ENCODE peak calls at places on chromosomes 7 and 10, in seven cellular contexts. Q is HCT116, W is spleen, Z is right lobe of liver, L is thyroid gland, P is suprapubic skin, U is HepG2. A is an unnamed sample. For H3K4me1, the result is how much of the 10 kb centered on the place peaks cover.

GRCh38 chr7:82593780-82594179 is 150.2 kb upstream of the CACNA2D1 start:
- DNase-seq in W (no peak), Z (no peak), Q (no peak), U (no peak), P (no peak), L (no peak), A (no peak)

GRCh38 chr10:74921744-74922143 is 95.3 kb downstream of the KAT6B start:
- DNase-seq in Q (no peak), L (no peak), Z (no peak), W (no peak), P (no peak), U (no peak), A (peak)

GRCh38 chr10:131199646-131200045 is 111.9 kb downstream of the TCERG1L start:
- DNase-seq in U (no peak), P (no peak), Q (no peak), L (no peak), W (peak), Z (no peak), A (no peak)

GRCh38 chr7:98399462-98399861 is 1.4 kb downstream of the BAIAP2L1 start:
- DNase-seq in Q (no peak), U (no peak), L (no peak), W (no peak), Z (no peak), P (no peak), A (no peak)

GRCh38 chr10:113525713-113526112 is 27.1 kb upstream of the HABP2 start:
- DNase-seq in P (no peak), U (no peak), L (no peak), Z (no peak), W (no peak), Q (no peak), A (no peak)

GRCh38 chr7:150879345-150879744 is 27.0 kb downstream of the AOC1 start:
- DNase-seq in Q (no peak), L (no peak), W (peak), U (no peak), Z (no peak), P (no peak), A (no peak)

GRCh38 chr7:158488225-158488889 is 99.3 kb downstream of the PTPRN2 start:
- DNase-seq in U (no peak), Q (no peak), P (no peak), W (peak), Z (no peak), L (no peak), A (no peak)

GRCh38 chr7:24858108-24858977 is 101.1 kb upstream of the GSDME start:
- DNase-seq in P (no peak), U (peak), L (no peak), W (no peak), Q (no peak), Z (no peak), A (no peak)

GRCh38 chr10:83165164-83165563 is 974.1 kb upstream of the GHITM start:
- DNase-seq in Z (no peak), P (no peak), W (no peak), L (no peak), U (no peak), Q (no peak), A (peak)

GRCh38 chr7:81691199-81691821 is 78.5 kb downstream of the HGF start:
- DNase-seq in P (no peak), Z (no peak), U (no peak), Q (no peak), L (no peak), W (no peak), A (no peak)

GRCh38 chr10:28661035-28661434 is 16.3 kb upstream of the BAMBI start:
- DNase-seq in L (no peak), U (no peak), Z (no peak), P (no peak), W (no peak), Q (no peak), A (no peak)

GRCh38 chr10:61140765-61141392 is 196.9 kb upstream of the RHOBTB1 start:
- DNase-seq in U (peak), Q (peak), Z (peak), W (no peak), L (peak), P (no peak), A (peak)

GRCh38 chr10:89861584-89862287 is 160.3 kb downstream of the KIF20B start:
- DNase-seq in Z (no peak), W (no peak), P (no peak), U (no peak), L (peak), Q (peak), A (no peak)

GRCh38 chr7:37495574-37496184 is 47.0 kb upstream of the ELMO1 start:
- DNase-seq in Z (no peak), L (no peak), U (peak), Q (no peak), P (no peak), W (no peak), A (peak)

GRCh38 chr10:129528376-129528978 is 61.4 kb downstream of the MGMT start:
- DNase-seq in P (no peak), W (no peak), U (no peak), L (no peak), Q (no peak), Z (peak), A (no peak)

DNA sequence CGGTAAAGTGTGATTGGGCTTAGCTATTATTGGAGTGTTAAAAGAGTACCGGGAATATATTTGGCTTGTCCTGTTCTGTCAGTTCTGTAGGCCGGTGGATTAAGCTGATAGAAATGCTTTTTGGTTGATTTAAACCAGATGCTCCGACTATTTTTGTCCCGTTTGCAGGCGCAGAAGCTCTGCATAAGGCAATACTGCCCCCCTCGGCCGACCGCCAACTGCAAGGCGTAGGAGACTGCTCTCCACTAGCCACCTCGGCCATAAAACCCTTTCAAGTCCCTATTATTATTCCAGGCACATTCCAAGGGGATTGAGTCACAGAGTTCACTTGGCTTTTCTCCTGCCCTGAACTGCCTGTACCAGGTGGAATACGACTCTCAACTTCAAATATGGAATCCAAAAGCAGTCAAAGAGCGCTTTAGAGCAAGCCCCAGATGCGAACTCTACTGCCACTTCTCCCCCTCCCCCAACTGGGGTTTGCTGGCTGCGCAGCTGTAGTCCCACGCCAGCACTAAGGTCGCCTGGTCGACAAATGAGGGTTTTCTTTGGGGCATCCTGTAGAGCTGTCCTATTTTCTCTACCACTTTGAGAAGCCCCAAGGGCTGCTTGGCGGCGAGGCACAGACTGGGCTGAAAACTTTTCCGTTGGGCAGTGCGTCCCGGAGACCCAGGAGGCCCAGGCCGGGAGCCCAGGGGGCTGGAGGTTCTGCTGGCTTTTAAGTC is 108.3 kb downstream of the REEP3 start:
- DNase-seq in U (peak), W (peak), L (peak), Z (peak), P (peak), Q (peak), A (peak)
- TF ChIP-seq CTCF in U (peak), W (peak), L (peak), Z (peak), P (peak), Q (peak), A (peak)

DNA sequence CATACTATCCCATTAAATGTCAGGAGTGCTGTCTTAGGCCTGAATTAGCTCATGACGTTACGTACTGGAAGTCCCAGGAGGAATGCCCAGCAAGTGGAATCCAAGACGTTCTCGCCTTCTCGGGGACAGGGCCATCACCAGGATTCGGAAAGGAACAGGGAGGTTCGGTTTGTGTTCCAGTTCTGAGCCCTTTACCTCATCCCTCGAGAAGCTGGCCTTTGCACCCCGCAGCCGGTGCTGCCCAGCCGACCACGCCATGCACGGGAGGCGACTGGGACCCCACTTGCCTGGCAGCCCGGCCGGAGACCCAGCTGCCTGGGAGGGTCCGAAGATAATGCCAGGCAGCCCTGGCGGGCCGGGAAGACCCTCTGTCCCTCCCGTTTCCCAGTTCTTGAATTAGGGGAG is 842 bp upstream of the CHST3 start:
- DNase-seq in U (no peak), Z (no peak), Q (no peak), P (no peak), W (no peak), L (no peak), A (no peak)
- TF ChIP-seq POLR2A in U (no peak), Z (peak), Q (no peak), P (no peak), W (no peak), L (no peak), A (no peak)

GRCh38 chr10:122149138-122149606 is 121.9 kb upstream of the BTBD16 start:
- DNase-seq in U (no peak), Z (no peak), L (peak), W (no peak), P (peak), Q (no peak), A (no peak)
- H3K4me1 ChIP-seq in U (under half), Z (under half), L (under half), W (under half), P (under half), Q (under half), A (under half)

GRCh38 chr7:123070702-123071286 is 75.3 kb upstream of the TAS2R16 start:
- DNase-seq in U (peak), Z (no peak), Q (peak), L (no peak), P (no peak), W (no peak), A (peak)
- TF ChIP-seq CTCF in U (peak), Z (peak), Q (peak), L (no peak), P (no peak), W (no peak), A (peak)

DNA sequence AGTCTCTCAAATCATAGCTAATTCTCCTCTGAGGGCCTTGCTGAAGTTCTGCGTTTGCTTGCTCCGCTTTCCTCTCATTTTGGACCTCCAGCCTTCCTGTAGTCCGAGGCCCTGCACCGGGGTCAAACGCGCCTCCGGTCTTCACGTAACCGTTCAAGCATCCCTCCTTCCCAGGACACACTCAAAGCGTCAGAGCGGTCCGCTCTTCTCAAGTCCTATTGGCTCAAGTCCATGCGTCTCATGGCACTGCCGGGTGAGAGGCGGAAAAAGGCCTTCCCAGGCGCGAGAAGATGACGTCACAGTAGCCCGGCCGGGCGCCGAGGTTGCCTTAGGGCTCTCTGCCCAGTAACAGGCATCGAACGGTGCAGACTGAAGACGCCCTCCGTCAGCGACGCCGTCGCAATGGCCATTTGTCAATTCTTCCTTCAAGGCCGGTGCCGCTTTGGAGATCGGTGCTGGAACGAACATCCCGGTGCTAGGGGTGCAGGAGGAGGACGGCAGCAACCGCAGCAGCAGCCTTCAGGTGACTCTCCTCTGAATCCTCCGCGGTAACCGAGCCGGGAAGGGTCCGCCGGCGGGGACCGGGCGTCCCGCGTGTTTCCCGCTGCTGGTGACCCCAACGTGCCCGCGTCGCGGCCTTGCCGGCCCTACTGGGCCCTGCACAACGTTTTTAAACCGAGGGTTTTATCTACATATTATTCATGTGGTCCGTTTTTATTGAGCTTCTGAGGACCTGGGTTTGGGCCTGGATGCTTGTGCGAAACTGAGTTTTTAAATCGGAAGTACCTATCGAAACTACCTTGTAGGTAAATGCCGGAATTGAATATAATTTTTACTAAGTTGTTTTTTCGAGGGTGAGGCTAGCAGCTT is at the start of gene NUP42:
- DNase-seq in Q (peak), L (peak), Z (peak), P (peak), W (peak), U (peak), A (peak)
- TF ChIP-seq POLR2A in Q (peak), L (peak), Z (peak), P (peak), W (peak), U (peak), A (peak)

GRCh38 chr7:69349291-69349690 is 249.0 kb upstream of the AUTS2 start:
- DNase-seq in P (no peak), U (no peak), Z (no peak), L (no peak), W (no peak), Q (no peak), A (no peak)
- H3K4me1 ChIP-seq in P (under half), U (under half), Z (under half), L (under half), W (under half), Q (under half), A (under half)

DNA sequence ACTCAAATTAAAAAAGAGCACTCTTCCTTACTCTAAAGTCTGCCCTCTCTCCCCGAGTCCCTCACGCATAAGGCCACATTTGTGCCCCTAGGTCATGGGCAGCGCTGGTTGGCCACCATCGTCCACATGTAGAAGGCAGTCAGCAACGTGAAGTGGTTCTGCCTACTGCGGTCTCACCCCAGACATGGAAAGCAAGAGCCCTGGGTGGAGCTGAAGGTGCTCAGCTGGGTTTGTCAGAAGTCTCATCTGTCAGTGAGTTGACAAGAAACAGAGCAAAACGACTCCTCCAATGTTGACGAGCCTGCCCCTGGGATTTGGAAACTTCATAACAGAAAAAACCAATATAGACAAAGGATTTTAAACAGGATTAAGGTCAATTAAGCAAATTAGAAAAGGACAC is 192.3 kb upstream of the PRSS58 start:
- DNase-seq in P (no peak), Z (no peak), L (no peak), W (no peak), Q (no peak), U (no peak), A (no peak)
- TF ChIP-seq CTCF in P (no peak), Z (no peak), L (no peak), W (no peak), Q (no peak), U (no peak), A (no peak)

DNA sequence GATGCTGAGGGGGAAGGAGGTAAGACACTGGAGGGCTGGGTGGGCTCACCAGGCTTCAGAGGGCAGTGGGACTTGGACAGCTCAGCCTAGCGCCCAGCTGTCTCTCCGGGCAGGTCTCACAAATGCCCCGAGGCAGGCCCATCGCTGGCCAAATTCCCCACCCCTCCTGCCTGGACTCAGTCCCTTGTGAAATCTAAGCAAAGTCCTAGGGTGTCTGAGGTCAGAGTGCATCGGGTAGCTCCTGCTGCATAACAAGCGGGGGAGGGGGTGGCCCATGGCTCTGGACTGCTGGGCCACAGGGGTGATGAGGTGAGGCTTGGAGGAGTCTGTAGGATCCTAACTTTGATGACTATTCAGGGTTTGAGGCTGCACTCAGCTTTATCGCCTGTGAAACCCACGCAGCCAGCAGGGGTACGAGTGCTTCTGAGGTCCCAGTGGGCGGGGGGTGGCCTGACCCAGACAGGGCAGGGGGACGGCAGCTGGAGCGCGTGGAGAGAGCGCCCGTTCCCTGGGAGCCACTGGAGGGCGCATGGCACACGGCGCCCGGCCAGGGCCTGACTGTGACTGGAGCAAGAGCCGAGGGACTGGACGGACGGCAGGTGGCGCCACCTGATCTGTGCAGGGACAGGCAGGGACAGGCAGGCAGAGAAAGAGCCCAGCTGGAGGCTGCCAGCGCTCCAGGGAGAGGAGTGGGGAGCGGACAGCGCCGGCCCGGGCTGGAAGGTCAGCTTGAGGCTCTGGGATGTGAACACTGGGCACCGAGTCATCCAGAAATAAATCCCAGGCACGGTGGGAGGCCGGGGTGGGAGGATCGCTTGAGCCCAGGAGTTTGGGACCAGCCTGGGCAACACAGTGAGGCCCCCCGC is 10.0 kb downstream of the CYP2W1 start:
- DNase-seq in Q (peak), U (peak), Z (peak), W (peak), L (peak), P (peak), A (peak)
- TF ChIP-seq POLR2A in Q (no peak), U (peak), Z (no peak), W (no peak), L (no peak), P (no peak), A (no peak)

DNA sequence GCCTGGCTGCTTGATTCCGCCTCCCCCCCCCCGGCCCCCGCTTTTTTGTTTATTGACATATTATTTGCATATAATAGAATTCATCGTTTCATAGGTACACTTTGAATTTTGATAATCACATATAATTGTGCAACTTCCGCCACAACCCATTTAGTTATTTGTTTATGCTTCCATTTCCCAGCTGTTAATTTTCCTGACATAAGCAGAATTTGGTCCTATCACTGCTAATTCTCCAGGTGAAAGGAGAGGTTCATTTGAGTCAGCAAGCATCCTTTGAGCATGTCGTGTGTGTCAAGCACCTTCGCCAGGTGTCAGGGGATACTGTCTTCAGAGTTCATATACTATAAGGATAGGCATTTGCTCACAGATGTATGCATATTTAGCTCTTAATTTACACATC is 102.2 kb downstream of the CELF2 start:
- DNase-seq in Q (no peak), P (no peak), W (no peak), L (no peak), Z (no peak), U (no peak), A (no peak)
- H3K4me1 ChIP-seq in Q (under half), P (under half), W (under half), L (under half), Z (under half), U (under half), A (under half)

DNA sequence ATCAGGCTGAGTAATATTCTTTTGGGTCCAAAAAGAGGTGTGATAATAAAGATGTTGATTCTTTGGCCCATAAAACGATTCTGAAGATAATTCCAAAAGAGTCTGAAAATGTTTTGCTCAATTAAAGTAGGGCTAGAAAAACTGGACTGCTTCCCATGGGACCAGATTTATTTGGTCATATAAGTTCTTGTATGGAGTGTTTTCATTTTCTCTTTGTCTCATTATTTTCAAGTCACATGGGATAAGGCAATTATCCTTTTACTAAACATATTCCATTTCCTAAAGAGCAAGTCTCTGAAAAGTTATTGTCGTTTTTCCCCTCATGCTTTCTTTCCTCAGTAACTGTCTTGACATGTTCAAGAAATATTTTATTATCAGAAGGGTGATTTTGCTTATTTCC is 41.5 kb downstream of the CDK6 start:
- DNase-seq in Q (no peak), Z (no peak), W (no peak), L (no peak), P (no peak), U (no peak), A (no peak)
- TF ChIP-seq CTCF in Q (no peak), Z (no peak), W (no peak), L (no peak), P (no peak), U (no peak), A (no peak)